ENCODE peak calls at places on chromosomes 12 and 14, in five cellular contexts. J is IMR-90, I is trophoblast cell, S is mesenchymal stem cell, C is H1. R is an unnamed sample.
A peak's percentile ranks its signal among the peaks of the same experiment; 100 is the strongest.

GRCh38 chr12:101773560-101774206 is 34.4 kb upstream of the SYCP3 start:
- DNase-seq in J (peak; percentile 75), I (peak; percentile 38), S (peak; percentile 72), C (peak; percentile 64), R (peak; percentile 43)

GRCh38 chr12:89225808-89226368 is 126.4 kb downstream of the DUSP6 start:
- DNase-seq in J (peak; percentile 93), I (peak; percentile 83), S (peak; percentile 74), C (no peak), R (no peak)

GRCh38 chr14:100065942-100066574 is 836 bp downstream of the EVL start:
- DNase-seq in J (no peak), I (no peak), S (no peak), C (no peak), R (no peak)

GRCh38 chr14:24368562-24369252 is 723 bp downstream of the NFATC4 start:
- DNase-seq in J (peak; percentile 74), I (no peak), S (peak; percentile 83), C (peak; percentile 83), R (peak; percentile 81)

GRCh38 chr12:105738036-105738435 is 400.7 kb downstream of the NUAK1 start:
- DNase-seq in J (peak; percentile 55), I (no peak), S (peak; percentile 57), C (no peak), R (no peak)

GRCh38 chr12:88958153-88958552 is 377.9 kb upstream of the KITLG start:
- DNase-seq in J (no peak), I (no peak), S (no peak), C (no peak), R (no peak)

GRCh38 chr14:64766430-64767151 is 62.4 kb downstream of the PLEKHG3 start:
- DNase-seq in J (no peak), I (no peak), S (no peak), C (no peak), R (no peak)

GRCh38 chr14:36502558-36503508 is 17.2 kb downstream of the NKX2-1 start:
- DNase-seq in J (no peak), I (no peak), S (no peak), C (no peak), R (no peak)

GRCh38 chr12:41919526-41920305 is 225.0 kb downstream of the GXYLT1 start:
- DNase-seq in J (no peak), I (no peak), S (no peak), C (no peak), R (no peak)

GRCh38 chr14:61681413-61681812 is 13.9 kb upstream of the HIF1A start:
- DNase-seq in J (no peak), I (no peak), S (no peak), C (no peak), R (no peak)

GRCh38 chr12:76878899-76879709 is at the start of gene CSRP2:
- DNase-seq in J (peak; percentile 87), I (peak; percentile 94), S (peak; percentile 98), C (peak; percentile 95), R (peak; percentile 96)

GRCh38 chr14:93970967-93971634 is 5.3 kb downstream of the ASB2 start:
- DNase-seq in J (peak; percentile 18), I (peak; percentile 15), S (no peak), C (no peak), R (no peak)

GRCh38 chr12:26293612-26294011 is 98.2 kb downstream of the SSPN start:
- DNase-seq in J (no peak), I (no peak), S (no peak), C (no peak), R (no peak)

GRCh38 chr12:112820796-112821195 is 29.2 kb downstream of the RPH3A start:
- DNase-seq in J (no peak), I (no peak), S (no peak), C (peak; percentile 11), R (no peak)

GRCh38 chr12:94103986-94104385 is 44.4 kb upstream of the PLXNC1 start:
- DNase-seq in J (no peak), I (no peak), S (no peak), C (no peak), R (no peak)

GRCh38 chr12:21852251-21852650 is 77.7 kb upstream of the KCNJ8 start:
- DNase-seq in J (peak; percentile 90), I (no peak), S (no peak), C (no peak), R (no peak)

GRCh38 chr12:91377456-91377855 is 194.8 kb upstream of the DCN start:
- DNase-seq in J (no peak), I (peak; percentile 1), S (peak; percentile 6), C (no peak), R (no peak)

GRCh38 chr12:88578821-88579518 is 1.3 kb downstream of the KITLG start:
- DNase-seq in J (no peak), I (no peak), S (peak; percentile 49), C (peak; percentile 57), R (peak; percentile 31)

GRCh38 chr14:55901281-55901680 is 216.9 kb upstream of the PELI2 start:
- DNase-seq in J (no peak), I (no peak), S (no peak), C (no peak), R (no peak)

GRCh38 chr12:53213348-53213747 is 6.3 kb upstream of the ITGB7 start:
- DNase-seq in J (peak; percentile 70), I (peak; percentile 61), S (peak; percentile 75), C (peak; percentile 96), R (peak; percentile 77)

GRCh38 chr12:16526693-16527092 is 79.3 kb downstream of the LMO3 start:
- DNase-seq in J (peak; percentile 92), I (no peak), S (peak; percentile 20), C (no peak), R (no peak)

GRCh38 chr14:86574026-86574777 is 1044.3 kb downstream of the FLRT2 start:
- DNase-seq in J (peak; percentile 79), I (peak; percentile 15), S (peak; percentile 42), C (no peak), R (no peak)

GRCh38 chr12:79373896-79374499 is 316.8 kb downstream of the PAWR start:
- DNase-seq in J (peak; percentile 23), I (peak; percentile 11), S (peak; percentile 38), C (peak; percentile 73), R (no peak)

GRCh38 chr12:108207791-108208730 is 79.0 kb downstream of the WSCD2 start:
- DNase-seq in J (no peak), I (no peak), S (no peak), C (no peak), R (no peak)

GRCh38 chr12:108346727-108347710 is 7.9 kb upstream of the CMKLR1 start:
- DNase-seq in J (no peak), I (no peak), S (no peak), C (no peak), R (no peak)

GRCh38 chr14:96055753-96056508 is 16.8 kb downstream of the C14orf132 start:
- DNase-seq in J (no peak), I (no peak), S (no peak), C (peak; percentile 42), R (no peak)
- H3K18ac ChIP-seq in J (no peak overlapping the region), I (no peak overlapping the region), S (no peak overlapping the region), C (no peak overlapping the region), R (peak overlapping the region; percentile 21)

DNA sequence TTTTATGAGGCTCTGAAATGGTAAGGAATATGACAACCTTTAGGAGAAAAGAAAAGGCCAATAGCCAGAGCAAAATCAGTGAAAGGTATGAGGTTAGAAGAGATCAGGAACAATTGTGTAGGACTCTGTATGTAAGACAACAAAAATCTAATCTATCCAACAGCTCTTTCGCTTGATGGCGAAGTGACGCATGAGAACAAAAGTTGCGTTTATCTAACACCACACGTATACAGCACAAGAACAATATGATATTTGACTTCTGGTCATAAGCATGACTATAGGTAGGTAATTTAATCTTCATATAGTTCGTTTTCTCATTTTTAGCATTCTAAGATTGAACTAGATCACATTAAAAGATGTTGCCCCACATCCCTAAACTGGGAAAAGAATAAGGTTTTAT is 1.5 kb downstream of the CLECL1 start:
- DNase-seq in J (no peak), I (no peak), S (no peak), C (no peak), R (no peak)
- H2AFZ ChIP-seq in J (no peak overlapping the region), I (no peak overlapping the region), S (no peak overlapping the region), C (no peak overlapping the region), R (no peak overlapping the region)

GRCh38 chr14:66677780-66678179 is 169.8 kb downstream of the GPHN start:
- DNase-seq in J (no peak), I (no peak), S (no peak), C (no peak), R (no peak)

DNA sequence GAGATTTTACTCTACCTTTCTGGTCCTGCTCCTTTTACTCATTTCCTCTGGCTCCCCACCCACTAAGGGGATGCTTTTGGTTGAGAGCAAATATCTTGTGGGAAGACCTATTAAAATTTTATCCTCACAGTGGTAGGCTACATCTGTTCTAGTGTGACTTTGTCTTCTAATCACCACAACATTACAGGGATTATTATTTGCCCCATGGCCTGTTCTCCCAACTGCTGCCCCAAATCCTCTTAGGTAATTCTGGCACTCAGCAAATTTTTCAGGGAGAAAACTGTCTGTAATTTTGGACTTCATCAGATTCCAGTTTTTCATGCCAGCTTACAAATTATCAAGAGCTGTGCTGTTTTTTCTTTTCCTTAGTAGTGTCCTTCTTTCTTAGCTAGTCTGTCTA is 172.3 kb downstream of the GPHN start:
- DNase-seq in J (no peak), I (no peak), S (no peak), C (no peak), R (no peak)
- H3K18ac ChIP-seq in J (no peak overlapping the region), I (no peak overlapping the region), S (no peak overlapping the region), C (no peak overlapping the region), R (no peak overlapping the region)

GRCh38 chr12:124754949-124755800 is 108.5 kb downstream of the SCARB1 start:
- DNase-seq in J (peak; percentile 67), I (no peak), S (peak; percentile 97), C (no peak), R (no peak)
- H2AFZ ChIP-seq in J (peak overlapping the region; percentile 83), I (no peak overlapping the region), S (no peak overlapping the region), C (peak overlapping the region; percentile 42), R (peak overlapping the region; percentile 88)

GRCh38 chr12:32863128-32863527 is 33.4 kb downstream of the PKP2 start:
- DNase-seq in J (no peak), I (no peak), S (no peak), C (no peak), R (no peak)

GRCh38 chr12:32864731-32865130 is 31.8 kb downstream of the PKP2 start:
- DNase-seq in J (no peak), I (no peak), S (no peak), C (no peak), R (no peak)

GRCh38 chr12:32870716-32871115 is 25.9 kb downstream of the PKP2 start:
- DNase-seq in J (no peak), I (no peak), S (peak; percentile 34), C (no peak), R (no peak)

GRCh38 chr12:32874083-32874482 is 22.5 kb downstream of the PKP2 start:
- DNase-seq in J (no peak), I (no peak), S (no peak), C (no peak), R (no peak)

DNA sequence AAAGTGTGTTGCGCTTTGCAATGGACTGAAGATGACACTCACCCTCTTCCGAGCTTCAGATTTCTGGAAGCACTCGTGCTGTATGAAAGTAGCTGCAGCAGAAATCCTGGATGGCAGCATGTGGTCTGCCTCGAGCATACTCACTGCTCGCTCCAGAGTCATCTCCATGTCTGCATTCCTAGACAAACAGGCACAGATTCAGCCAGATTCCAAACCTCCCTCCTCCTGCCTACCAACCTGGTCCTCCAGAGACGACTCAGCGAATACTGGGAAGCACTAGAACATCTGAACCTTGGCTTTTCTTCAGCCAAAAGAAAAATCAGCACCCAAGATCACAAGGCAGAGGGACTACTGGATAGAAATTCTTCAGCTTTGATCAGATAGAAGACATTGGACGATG is 27.7 kb downstream of the PKP2 start:
- DNase-seq in J (no peak), I (peak; percentile 40), S (no peak), C (no peak), R (no peak)
- H3K18ac ChIP-seq in J (no peak overlapping the region), I (no peak overlapping the region), S (no peak overlapping the region), C (no peak overlapping the region), R (no peak overlapping the region)

GRCh38 chr14:91173221-91173670 is 59.4 kb downstream of the DGLUCY start:
- DNase-seq in J (peak; percentile 80), I (peak; percentile 64), S (peak; percentile 75), C (peak; percentile 87), R (peak; percentile 75)
- H2AFZ ChIP-seq in J (peak overlapping the region; percentile 37), I (no peak overlapping the region), S (no peak overlapping the region), C (no peak overlapping the region), R (no peak overlapping the region)